ENCODE peak calls at places on chromosomes 4 and X, in five cellular contexts. E is GM12878, K is H1, G is K562, N is HepG2. Q is an unnamed sample.

GRCh38 chr4:148311493-148311892 is 130.7 kb downstream of the NR3C2 start:
- DNase-seq in E (no peak), K (no peak), G (no peak), N (no peak), Q (no peak)

GRCh38 chr4:177484613-177485021 is 42.4 kb upstream of the AGA start:
- DNase-seq in E (no peak), K (no peak), G (no peak), N (peak; percentile 17), Q (peak; percentile 23)

GRCh38 chrX:9873952-9874351 is 87.7 kb downstream of the SHROOM2 start:
- DNase-seq in E (no peak), K (peak; percentile 50), G (peak; percentile 35), N (peak; percentile 24), Q (peak; percentile 10)

GRCh38 chr4:66681962-66682361 is 863.3 kb downstream of the CENPC start:
- DNase-seq in E (no peak), K (no peak), G (no peak), N (no peak), Q (no peak)

GRCh38 chrX:56812515-56813105 is 83.6 kb downstream of the NBDY start:
- DNase-seq in E (peak; percentile 56), K (no peak), G (no peak), N (no peak), Q (no peak)

GRCh38 chrX:99348256-99348655 is 1061.8 kb downstream of the PCDH19 start:
- DNase-seq in E (no peak), K (no peak), G (no peak), N (no peak), Q (no peak)

GRCh38 chr4:165458451-165458850 is 79.6 kb downstream of the CPE start:
- DNase-seq in E (no peak), K (no peak), G (no peak), N (no peak), Q (no peak)

GRCh38 chr4:124636793-124637192 is 75.7 kb downstream of the ANKRD50 start:
- DNase-seq in E (no peak), K (no peak), G (no peak), N (no peak), Q (no peak)

GRCh38 chrX:84715315-84715714 is 213.1 kb upstream of the HDX start:
- DNase-seq in E (no peak), K (no peak), G (no peak), N (no peak), Q (no peak)

GRCh38 chrX:100868273-100868672 is 5.9 kb downstream of the NOX1 start:
- DNase-seq in E (no peak), K (no peak), G (no peak), N (no peak), Q (no peak)

GRCh38 chrX:150200820-150201287 is 162.3 kb upstream of the MAMLD1 start:
- DNase-seq in E (peak; percentile 54), K (no peak), G (peak; percentile 44), N (peak; percentile 54), Q (peak; percentile 80)

GRCh38 chr4:173498771-173499170 is 31.3 kb downstream of the HAND2 start:
- DNase-seq in E (no peak), K (no peak), G (no peak), N (no peak), Q (no peak)

GRCh38 chr4:173503330-173504180 is 26.5 kb downstream of the HAND2 start:
- DNase-seq in E (no peak), K (no peak), G (no peak), N (no peak), Q (no peak)

GRCh38 chr4:173499568-173500535 is 30.2 kb downstream of the HAND2 start:
- DNase-seq in E (no peak), K (peak; percentile 66), G (no peak), N (no peak), Q (no peak)

GRCh38 chr4:173501592-173502150 is 28.4 kb downstream of the HAND2 start:
- DNase-seq in E (no peak), K (no peak), G (no peak), N (no peak), Q (no peak)

GRCh38 chr4:173500841-173501591 is 29.0 kb downstream of the HAND2 start:
- DNase-seq in E (no peak), K (peak; percentile 63), G (no peak), N (no peak), Q (no peak)
- TF ChIP-seq EZH2 in E (no peak), K (peak; percentile 94), G (no peak), N (no peak), Q (no peak)

GRCh38 chrX:103467156-103467555 is 52.1 kb downstream of the RAB40A start:
- DNase-seq in E (no peak), K (no peak), G (no peak), N (no peak), Q (no peak)

GRCh38 chrX:103461156-103461555 is 58.1 kb downstream of the RAB40A start:
- DNase-seq in E (no peak), K (no peak), G (no peak), N (no peak), Q (no peak)

GRCh38 chrX:103467870-103468269 is 51.4 kb downstream of the RAB40A start:
- DNase-seq in E (no peak), K (no peak), G (peak; percentile 42), N (no peak), Q (no peak)

GRCh38 chrX:103464774-103465117 is 54.5 kb downstream of the RAB40A start:
- DNase-seq in E (peak; percentile 43), K (peak; percentile 85), G (peak; percentile 78), N (peak; percentile 44), Q (peak; percentile 21)

GRCh38 chrX:103464071-103464773 is 55.1 kb downstream of the RAB40A start:
- DNase-seq in E (no peak), K (no peak), G (peak; percentile 40), N (peak; percentile 10), Q (peak; percentile 8)
- TF ChIP-seq CEBPB in E (no peak), K (no peak), G (no peak), N (no peak), Q (no peak)

DNA sequence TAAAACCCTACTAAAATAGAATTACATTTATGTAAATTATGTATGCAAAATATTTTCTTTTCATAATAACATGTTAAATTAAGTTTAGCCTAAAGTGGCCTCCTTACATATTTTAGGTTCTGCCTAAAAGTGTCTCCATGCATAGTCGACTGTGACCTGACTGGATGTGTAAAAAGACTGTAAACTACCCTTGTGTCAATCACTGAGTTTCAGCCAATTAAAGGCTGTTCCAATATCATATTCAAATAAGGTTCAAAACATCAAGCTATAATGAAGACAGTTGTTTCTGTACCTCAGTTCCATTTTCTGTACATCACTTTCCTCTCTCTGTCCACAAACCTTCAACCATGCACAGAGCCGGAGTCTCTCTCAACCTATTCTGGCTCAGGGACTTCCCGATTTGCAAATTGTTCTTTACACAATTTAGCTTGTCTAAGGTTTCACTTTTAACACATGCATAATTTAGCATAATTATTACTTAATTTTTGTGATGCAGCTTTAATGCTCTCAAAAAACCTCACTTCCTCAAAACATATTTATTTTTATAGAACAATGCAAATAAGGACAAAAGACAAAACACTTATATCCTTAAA is 60.1 kb downstream of the SH3RF1 start:
- DNase-seq in E (peak; percentile 78), K (no peak), G (no peak), N (no peak), Q (no peak)
- TF ChIP-seq EZH2 in E (no peak), K (no peak), G (no peak), N (no peak), Q (no peak)

DNA sequence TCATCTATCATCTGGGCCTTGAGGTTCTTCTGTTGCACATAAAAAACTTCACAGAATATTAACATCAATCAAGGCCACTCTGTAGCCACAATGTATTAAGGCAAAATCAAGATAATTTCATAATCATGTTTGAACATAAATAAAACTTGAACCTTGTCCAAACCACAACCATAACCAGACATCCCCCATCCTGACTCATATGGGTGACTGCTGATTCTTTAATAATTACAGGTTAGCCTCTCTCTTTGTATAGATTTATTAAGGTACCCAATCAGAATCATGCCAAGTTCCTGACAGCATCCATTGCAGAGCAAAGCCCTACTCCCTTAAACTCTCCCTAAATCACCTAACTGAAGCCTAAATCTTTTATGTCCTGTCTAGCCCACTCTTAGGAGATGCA is 16.7 kb upstream of the AREG start:
- DNase-seq in E (no peak), K (no peak), G (no peak), N (no peak), Q (no peak)
- TF ChIP-seq CEBPB in E (no peak), K (no peak), G (no peak), N (no peak), Q (no peak)

Q was measured in HCT116.